ENCODE peak calls at places on chromosomes 16 and 17, in nine cellular contexts. F, E, Q, I, B, W, R, X and L are unnamed samples.

GRCh38 chr16:29653436-29653835 is 9.6 kb upstream of the SPN start:
- DNase-seq in W (no peak), F (no peak), X (no peak), R (no peak), I (no peak), B (no peak), E (no peak), Q (no peak), L (no peak)

GRCh38 chr17:50943575-50943933 is 77.4 kb upstream of the TOB1 start:
- DNase-seq in I (no peak), F (no peak), W (peak; percentile 19), B (no peak), X (peak; percentile 39), R (no peak), Q (no peak), E (no peak), L (no peak)

GRCh38 chr17:40022497-40022896 is 7.3 kb downstream of the CSF3 start:
- DNase-seq in F (no peak), B (no peak), Q (no peak), X (no peak), R (no peak), E (no peak), I (no peak), W (no peak), L (no peak)

GRCh38 chr17:7392696-7393612 is 1.4 kb downstream of the PLSCR3 start:
- DNase-seq in X (peak; percentile 78), Q (no peak), R (no peak), F (no peak), B (no peak), W (no peak), E (no peak), I (no peak), L (no peak)

GRCh38 chr17:7695586-7695985 is 7.3 kb downstream of the WRAP53 start:
- DNase-seq in I (no peak), F (no peak), B (no peak), Q (no peak), E (no peak), X (no peak), W (no peak), R (no peak), L (no peak)

GRCh38 chr17:13016881-13017622 is 775 bp downstream of the ELAC2 start:
- DNase-seq in F (peak; percentile 59), X (no peak), W (no peak), I (no peak), Q (no peak), B (no peak), R (peak; percentile 10), E (peak; percentile 44), L (no peak)

GRCh38 chr17:19288453-19288852 is 51.3 kb downstream of the EPN2 start:
- DNase-seq in Q (no peak), I (no peak), X (no peak), R (no peak), E (no peak), B (no peak), W (no peak), F (no peak), L (no peak)

GRCh38 chr16:70437017-70437581 is 1.8 kb downstream of the ST3GAL2 start:
- DNase-seq in F (peak; percentile 96), E (no peak), W (peak; percentile 72), Q (no peak), I (no peak), X (peak; percentile 80), R (peak; percentile 94), B (no peak), L (no peak)

GRCh38 chr17:36641331-36641876 is 40.0 kb downstream of the MRM1 start:
- DNase-seq in R (no peak), X (peak; percentile 78), I (no peak), W (no peak), E (no peak), F (no peak), Q (no peak), B (no peak), L (no peak)

GRCh38 chr17:81349397-81350319 is 45.6 kb upstream of the BAHCC1 start:
- DNase-seq in X (no peak), B (no peak), F (no peak), Q (no peak), W (peak; percentile 47), R (no peak), E (no peak), I (no peak), L (no peak)

GRCh38 chr17:3843935-3844516 is 2.0 kb downstream of the NCBP3 start:
- DNase-seq in W (peak; percentile 63), R (no peak), E (peak; percentile 87), B (no peak), Q (peak; percentile 54), X (no peak), I (peak; percentile 59), F (peak; percentile 43), L (no peak)

GRCh38 chr17:76402711-76403110 is 18.3 kb downstream of the SPHK1 start:
- DNase-seq in W (no peak), E (no peak), F (no peak), Q (no peak), B (peak; percentile 5), I (no peak), R (no peak), X (peak; percentile 36), L (no peak)

GRCh38 chr17:76397687-76398522 is 13.5 kb downstream of the SPHK1 start:
- DNase-seq in B (peak; percentile 91), X (peak; percentile 94), W (peak; percentile 92), I (peak; percentile 81), R (peak; percentile 85), E (peak; percentile 90), Q (peak; percentile 84), F (peak; percentile 82), L (peak; percentile 87)

GRCh38 chr17:76397184-76397583 is 12.8 kb downstream of the SPHK1 start:
- DNase-seq in W (no peak), I (no peak), X (no peak), R (no peak), F (no peak), E (no peak), B (no peak), Q (no peak), L (no peak)

GRCh38 chr17:76398523-76399174 is 14.2 kb downstream of the SPHK1 start:
- DNase-seq in Q (no peak), F (no peak), E (no peak), B (no peak), I (no peak), R (no peak), X (no peak), W (no peak), L (no peak)

DNA sequence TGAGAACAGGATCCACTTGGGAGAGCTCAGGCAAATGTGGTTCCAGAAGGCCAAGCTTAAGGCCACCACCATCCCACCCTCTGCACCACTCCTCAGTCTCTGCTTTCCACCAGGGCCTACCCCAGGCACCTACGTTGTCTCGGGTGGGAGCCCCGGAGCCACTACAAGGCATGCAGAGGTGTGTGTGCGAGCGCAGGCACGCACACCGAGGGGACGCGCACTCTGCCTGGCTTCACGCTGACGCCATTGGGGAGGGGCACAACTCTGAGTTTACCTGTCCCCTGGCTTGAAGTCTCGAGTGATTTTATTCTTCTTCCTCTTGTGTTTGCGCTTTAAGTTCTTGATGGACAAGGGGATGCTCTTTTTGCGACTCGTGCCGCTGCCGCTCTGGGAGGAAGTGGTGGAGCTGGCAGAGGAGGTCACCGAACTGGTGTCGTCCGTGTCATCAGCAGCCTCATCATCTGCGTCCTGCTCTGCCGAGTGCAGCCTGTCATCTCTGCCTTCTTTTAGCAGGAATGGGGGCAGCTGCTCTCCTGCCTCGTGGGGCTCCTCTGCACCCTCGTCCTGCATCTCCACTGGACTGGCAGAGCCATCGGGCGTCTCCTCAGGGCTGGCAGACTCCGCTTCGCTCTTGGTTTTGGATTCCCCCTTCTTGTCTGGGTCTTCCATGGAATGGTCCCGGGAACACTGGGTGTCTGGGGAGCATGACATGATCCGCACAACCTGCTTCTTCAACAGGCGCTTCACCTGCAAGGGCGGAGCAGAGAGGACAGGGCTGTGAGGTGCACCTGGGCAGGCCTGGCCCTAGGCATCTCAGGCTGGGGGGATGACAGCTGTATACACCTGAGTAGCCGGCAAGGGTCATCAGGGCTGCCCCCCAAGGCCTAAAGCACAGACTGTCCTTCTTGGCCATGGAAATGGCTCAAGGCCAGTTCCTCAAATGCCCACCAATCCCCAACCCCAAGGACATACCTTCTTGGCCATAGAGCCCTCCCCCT is 15.1 kb downstream of the SPHK1 start:
- DNase-seq in W (no peak), E (no peak), F (no peak), I (no peak), R (no peak), Q (no peak), X (no peak), B (no peak), L (no peak)
- H3K9me3 ChIP-seq in W (no peaks in the 10 kb centered on the region), E (no peaks in the 10 kb centered on the region), F (no peaks in the 10 kb centered on the region), I (no peaks in the 10 kb centered on the region), R (no peaks in the 10 kb centered on the region), Q (no peaks in the 10 kb centered on the region), X (no peaks in the 10 kb centered on the region), B (no peaks in the 10 kb centered on the region), L (no peaks in the 10 kb centered on the region)

GRCh38 chr16:86866986-86867722 is 288.8 kb downstream of the FOXL1 start:
- DNase-seq in R (no peak), B (no peak), F (no peak), X (no peak), E (no peak), I (no peak), Q (no peak), W (no peak), L (no peak)
- H3K9me3 ChIP-seq in R (no peaks in the 10 kb centered on the region), B (no peaks in the 10 kb centered on the region), F (peaks cover 22% of the 10 kb centered on the region), X (no peaks in the 10 kb centered on the region), E (peaks cover 12% of the 10 kb centered on the region), I (no peaks in the 10 kb centered on the region), Q (no peaks in the 10 kb centered on the region), W (no peaks in the 10 kb centered on the region), L (no peaks in the 10 kb centered on the region)

GRCh38 chr17:76974721-76975120 is 106.5 kb downstream of the MGAT5B start:
- DNase-seq in F (no peak), B (no peak), W (no peak), I (no peak), X (no peak), R (no peak), Q (no peak), E (no peak), L (no peak)
- H3K9me3 ChIP-seq in F (peaks cover 19% of the 10 kb centered on the region), B (no peaks in the 10 kb centered on the region), W (no peaks in the 10 kb centered on the region), I (no peaks in the 10 kb centered on the region), X (peaks cover 4% of the 10 kb centered on the region), R (peaks cover 4% of the 10 kb centered on the region), Q (no peaks in the 10 kb centered on the region), E (peaks cover 12% of the 10 kb centered on the region), L (no peaks in the 10 kb centered on the region)

GRCh38 chr16:35142147-35142808 is 1682.9 kb downstream of the TP53TG3F start:
- DNase-seq in F (no peak), X (no peak), B (no peak), E (no peak), Q (no peak), R (no peak), I (no peak), W (no peak), L (no peak)

GRCh38 chr16:35142809-35143192 is 1683.4 kb downstream of the TP53TG3F start:
- DNase-seq in I (no peak), F (no peak), Q (no peak), R (no peak), W (no peak), B (no peak), E (no peak), X (no peak), L (no peak)

GRCh38 chr16:35146723-35147458 is 1687.5 kb downstream of the TP53TG3F start:
- DNase-seq in X (peak; percentile 47), E (no peak), F (no peak), Q (no peak), I (no peak), R (no peak), W (no peak), B (no peak), L (no peak)

GRCh38 chr16:35146031-35146710 is 1686.8 kb downstream of the TP53TG3F start:
- DNase-seq in B (no peak), X (peak; percentile 56), F (no peak), R (no peak), E (no peak), I (no peak), W (no peak), Q (no peak), L (no peak)

GRCh38 chr16:35144212-35144932 is 1685.0 kb downstream of the TP53TG3F start:
- DNase-seq in X (no peak), B (no peak), Q (no peak), I (no peak), W (no peak), R (no peak), E (no peak), F (no peak), L (no peak)
- H3K9me3 ChIP-seq in X (peaks cover 9% of the 10 kb centered on the region), B (no peaks in the 10 kb centered on the region), Q (no peaks in the 10 kb centered on the region), I (no peaks in the 10 kb centered on the region), W (no peaks in the 10 kb centered on the region), R (peaks cover 57% of the 10 kb centered on the region), E (peaks cover 5% of the 10 kb centered on the region), F (peaks cover 3% of the 10 kb centered on the region), L (no peaks in the 10 kb centered on the region)